ENCODE peak calls at places on chromosomes 16 and 17, in eight cellular contexts. K, W, Z, P, U, Q, B and S are unnamed samples.

GRCh38 chr17:45740553-45741330 is 43.4 kb upstream of the CRHR1 start:
- DNase-seq in Z (peak; percentile 25), W (peak; percentile 89), Q (peak; percentile 97), B (peak; percentile 62), K (peak; percentile 93), U (peak; percentile 88), P (peak; percentile 66), S (peak; percentile 74)

GRCh38 chr16:27177031-27177774 is 26.1 kb upstream of the KDM8 start:
- DNase-seq in Z (no peak), K (no peak), U (no peak), W (no peak), Q (no peak), B (no peak), P (peak; percentile 85), S (no peak)

GRCh38 chr16:89629827-89630610 is 16.6 kb downstream of the DPEP1 start:
- DNase-seq in Q (no peak), P (no peak), K (no peak), B (no peak), U (no peak), W (no peak), Z (no peak), S (no peak)

GRCh38 chr17:50944054-50944901 is 78.1 kb upstream of the TOB1 start:
- DNase-seq in P (peak; percentile 79), U (peak; percentile 92), Q (peak; percentile 74), W (no peak), B (peak; percentile 84), K (peak; percentile 75), Z (peak; percentile 91), S (peak; percentile 41)

GRCh38 chr16:70682239-70683145 is 3.4 kb downstream of the MTSS2 start:
- DNase-seq in W (no peak), Q (peak; percentile 52), K (no peak), B (no peak), P (no peak), U (no peak), Z (no peak), S (no peak)

GRCh38 chr16:57736419-57737281 is 1.1 kb downstream of the KATNB1 start:
- DNase-seq in B (peak; percentile 40), P (peak; percentile 59), K (peak; percentile 67), W (no peak), Q (peak; percentile 73), U (peak; percentile 62), Z (peak; percentile 83), S (peak; percentile 53)

GRCh38 chr16:78727536-78727935 is 628.1 kb downstream of the WWOX start:
- DNase-seq in U (no peak), Q (peak; percentile 34), W (no peak), Z (peak; percentile 32), B (no peak), K (no peak), P (no peak), S (no peak)

GRCh38 chr17:39739020-39739884 is 1.5 kb downstream of the GRB7 start:
- DNase-seq in Q (peak; percentile 93), K (peak; percentile 73), U (peak; percentile 41), B (no peak), P (peak; percentile 72), Z (peak; percentile 94), W (peak; percentile 34), S (peak; percentile 45)

GRCh38 chr17:70476368-70476767 is 307.0 kb downstream of the KCNJ2 start:
- DNase-seq in W (no peak), P (no peak), Q (no peak), U (no peak), K (no peak), B (no peak), Z (no peak), S (no peak)

GRCh38 chr17:29046440-29046839 is 3.5 kb downstream of the PIPOX start:
- DNase-seq in U (no peak), W (no peak), Z (no peak), K (no peak), P (no peak), B (no peak), Q (no peak), S (no peak)

GRCh38 chr17:71963341-71963740 is 157.5 kb upstream of the SOX9 start:
- DNase-seq in Z (no peak), P (peak; percentile 16), W (no peak), U (peak; percentile 26), K (no peak), B (no peak), Q (no peak), S (no peak)

GRCh38 chr16:74315059-74315458 is 18.4 kb downstream of the PSMD7 start:
- DNase-seq in B (no peak), U (no peak), Z (no peak), Q (no peak), P (no peak), W (no peak), K (no peak), S (no peak)

GRCh38 chr17:28406478-28406824 is 439 bp upstream of the SLC46A1 start:
- DNase-seq in U (peak; percentile 61), B (no peak), P (no peak), Q (peak; percentile 51), W (no peak), Z (peak; percentile 62), K (peak; percentile 27), S (no peak)

GRCh38 chr16:825298-826061 is 24.9 kb upstream of the GNG13 start:
- DNase-seq in K (no peak), P (no peak), W (no peak), B (no peak), U (peak; percentile 77), Q (no peak), Z (peak; percentile 58), S (no peak)

GRCh38 chr16:51553910-51554309 is 402.8 kb upstream of the SALL1 start:
- DNase-seq in K (no peak), W (no peak), U (no peak), Q (no peak), Z (no peak), B (no peak), P (no peak), S (no peak)

GRCh38 chr17:5434984-5435383 is 4.0 kb downstream of the C1QBP start:
- DNase-seq in Q (no peak), U (no peak), P (no peak), W (no peak), B (no peak), Z (no peak), K (no peak), S (no peak)

GRCh38 chr17:28151001-28151400 is 108.5 kb downstream of the NLK start:
- DNase-seq in Z (no peak), B (no peak), Q (peak; percentile 28), K (peak; percentile 55), U (peak; percentile 15), W (no peak), P (no peak), S (no peak)

GRCh38 chr17:78789663-78790181 is 7.6 kb upstream of the CYTH1 start:
- DNase-seq in U (peak; percentile 46), Q (no peak), W (no peak), K (no peak), P (no peak), Z (peak; percentile 40), B (no peak), S (no peak)

GRCh38 chr17:13640559-13640958 is 38.8 kb upstream of the HS3ST3A1 start:
- DNase-seq in B (no peak), Z (no peak), W (no peak), K (peak; percentile 56), Q (no peak), P (no peak), U (no peak), S (no peak)
- H4K20me1 ChIP-seq in B (no peaks in the 10 kb centered on the region), Z (no peaks in the 10 kb centered on the region), W (no peaks in the 10 kb centered on the region), K (no peaks in the 10 kb centered on the region), Q (no peaks in the 10 kb centered on the region), P (no peaks in the 10 kb centered on the region), U (no peaks in the 10 kb centered on the region), S (no peaks in the 10 kb centered on the region)

GRCh38 chr17:49035470-49036269 is 38.5 kb downstream of the IGF2BP1 start:
- DNase-seq in B (peak; percentile 70), P (peak; percentile 74), Q (peak; percentile 92), W (peak; percentile 82), Z (peak; percentile 33), K (peak; percentile 85), U (peak; percentile 84), S (peak; percentile 48)
- TF ChIP-seq CTCF in B (peak; percentile 86), P (peak; percentile 92), Q (peak; percentile 90), W (peak; percentile 95), Z (peak; percentile 52), K (peak; percentile 77), U (peak; percentile 98), S (peak; percentile 82)

GRCh38 chr17:80095038-80095843 is 6.1 kb upstream of the GAA start:
- DNase-seq in P (no peak), W (no peak), Q (no peak), B (no peak), K (no peak), U (no peak), Z (peak; percentile 3), S (no peak)

GRCh38 chr17:80096531-80097306 is 4.7 kb upstream of the GAA start:
- DNase-seq in K (no peak), B (no peak), U (peak; percentile 91), Q (no peak), W (no peak), P (no peak), Z (peak; percentile 10), S (no peak)

GRCh38 chr17:80097307-80097630 is 4.1 kb upstream of the GAA start:
- DNase-seq in Q (no peak), U (no peak), P (no peak), K (no peak), W (no peak), Z (no peak), B (no peak), S (no peak)

GRCh38 chr17:80092959-80093358 is 8.4 kb upstream of the GAA start:
- DNase-seq in B (no peak), Z (no peak), U (no peak), P (no peak), W (no peak), Q (no peak), K (no peak), S (no peak)

DNA sequence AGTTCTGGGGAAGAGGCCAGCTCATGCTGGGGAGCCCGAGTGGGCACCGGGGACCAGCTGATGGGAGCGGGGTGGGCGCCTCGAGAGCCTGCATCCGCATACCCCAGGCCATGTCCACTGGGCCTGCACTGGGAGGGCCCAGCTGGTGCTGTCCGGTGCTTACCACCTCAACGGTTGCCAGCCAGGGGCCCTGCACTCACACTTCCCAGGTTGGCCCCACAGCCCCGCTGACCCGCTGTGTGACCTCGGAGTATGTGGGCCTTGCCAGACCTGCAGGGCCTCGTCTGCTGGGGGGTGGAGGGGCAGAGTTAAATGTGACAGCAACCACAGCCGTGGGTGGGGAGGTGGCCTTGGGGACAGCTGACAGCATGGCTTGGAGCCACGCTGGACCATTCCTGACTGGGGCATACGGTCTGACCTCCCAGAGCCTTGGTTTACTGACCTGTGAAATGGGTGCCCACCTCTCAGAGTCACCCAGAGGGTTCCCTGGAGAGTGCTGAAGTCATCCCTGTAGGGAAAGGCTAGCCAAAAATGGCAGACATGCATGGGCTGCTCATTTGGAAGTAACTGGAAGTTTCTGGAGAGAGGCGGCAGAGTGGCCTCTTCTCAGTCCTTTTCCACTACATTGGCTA is 5.4 kb upstream of the GAA start:
- DNase-seq in K (no peak), W (no peak), U (no peak), B (no peak), Z (peak; percentile 4), Q (no peak), P (no peak), S (no peak)
- TF ChIP-seq EZH2phosphoT487 in K (no peak), W (no peak), U (no peak), B (no peak), Z (no peak), Q (no peak), P (no peak), S (no peak)

GRCh38 chr17:47654991-47655390 is 5.3 kb downstream of the KPNB1 start:
- DNase-seq in K (no peak), W (no peak), Z (no peak), Q (no peak), U (no peak), P (no peak), B (no peak), S (no peak)
- H4K20me1 ChIP-seq in K (peaks cover 91% of the 10 kb centered on the region), W (peaks cover 51% of the 10 kb centered on the region), Z (peaks cover 53% of the 10 kb centered on the region), Q (peaks cover 80% of the 10 kb centered on the region), U (peaks cover 83% of the 10 kb centered on the region), P (peaks cover 67% of the 10 kb centered on the region), B (peaks cover 27% of the 10 kb centered on the region), S (peaks cover 56% of the 10 kb centered on the region)